ENCODE peak calls at places on chromosomes 11 and 22, in four cellular contexts. X is SK-N-SH, R is GM23338, Z is transverse colon. B is an unnamed sample.

GRCh38 chr11:35725880-35726279 is 63.3 kb downstream of the TRIM44 start:
- DNase-seq in X (no peak), Z (no peak), R (no peak), B (no peak)

GRCh38 chr22:17692841-17693240 is 54.3 kb downstream of the BCL2L13 start:
- DNase-seq in Z (no peak), X (no peak), R (no peak), B (no peak)

GRCh38 chr11:2779981-2780849 is 80.4 kb upstream of the KCNQ1OT1 start:
- DNase-seq in R (no peak), Z (peak; percentile 10), X (peak; percentile 71), B (no peak)

GRCh38 chr11:10287766-10288165 is 6.3 kb downstream of the SBF2 start:
- DNase-seq in X (no peak), R (no peak), Z (no peak), B (no peak)

GRCh38 chr11:27357250-27357649 is 5.8 kb downstream of the CCDC34 start:
- DNase-seq in X (no peak), R (no peak), Z (peak; percentile 23), B (no peak)

GRCh38 chr11:133942594-133942993 is 14.2 kb downstream of the IGSF9B start:
- DNase-seq in R (no peak), X (no peak), Z (no peak), B (no peak)

GRCh38 chr22:50302564-50302963 is 4.9 kb downstream of the PLXNB2 start:
- DNase-seq in X (peak; percentile 67), Z (no peak), R (no peak), B (no peak)

GRCh38 chr22:48376428-48376827 is 1451.2 kb downstream of the BRD1 start:
- DNase-seq in X (no peak), R (peak; percentile 26), Z (no peak), B (no peak)

GRCh38 chr22:23225724-23226496 is 45.6 kb downstream of the BCR start:
- DNase-seq in X (no peak), R (no peak), Z (peak; percentile 77), B (no peak)

GRCh38 chr11:94544832-94545640 is 1.3 kb downstream of the FUT4 start:
- DNase-seq in X (no peak), R (peak; percentile 51), Z (peak; percentile 51), B (no peak)

GRCh38 chr11:31779268-31779879 is 31.7 kb downstream of the PAX6 start:
- DNase-seq in R (no peak), Z (no peak), X (no peak), B (no peak)

GRCh38 chr22:22210375-22210774 is 34.2 kb upstream of the VPREB1 start:
- DNase-seq in X (no peak), Z (no peak), R (no peak), B (no peak)

GRCh38 chr11:96185220-96185768 is 157.7 kb downstream of the MAML2 start:
- DNase-seq in X (no peak), R (no peak), Z (no peak), B (no peak)

GRCh38 chr11:72069787-72070251 is 10.5 kb downstream of the NUMA1 start:
- DNase-seq in Z (peak; percentile 83), X (no peak), R (peak; percentile 15), B (no peak)

GRCh38 chr11:6225896-6226295 is 8.5 kb downstream of the FHIP1B start:
- DNase-seq in Z (peak; percentile 46), X (no peak), R (no peak), B (no peak)

GRCh38 chr11:120513436-120514315 is 2.1 kb downstream of the GRIK4 start:
- DNase-seq in Z (no peak), R (no peak), X (peak; percentile 76), B (no peak)

GRCh38 chr11:17779861-17780594 is 45.4 kb downstream of the KCNC1 start:
- DNase-seq in Z (no peak), R (no peak), X (no peak), B (no peak)

GRCh38 chr11:111585371-111585770 is 16.9 kb upstream of the SIK2 start:
- DNase-seq in R (no peak), Z (no peak), X (no peak), B (no peak)

GRCh38 chr11:132318421-132319157 is 948.2 kb downstream of the NTM start:
- DNase-seq in R (no peak), X (no peak), Z (no peak), B (no peak)

GRCh38 chr22:16801571-16801970 is 23.6 kb downstream of the XKR3 start:
- DNase-seq in Z (no peak), R (no peak), X (no peak), B (no peak)

GRCh38 chr11:66488957-66489356 is 8.7 kb downstream of the DPP3 start:
- DNase-seq in X (no peak), R (no peak), Z (no peak), B (no peak)

GRCh38 chr11:67615455-67616430 is 9.0 kb downstream of the NDUFV1 start:
- DNase-seq in Z (peak; percentile 55), R (peak; percentile 85), X (peak; percentile 76), B (peak; percentile 93)

GRCh38 chr22:29093501-29093921 is 20.7 kb downstream of the KREMEN1 start:
- DNase-seq in X (peak; percentile 65), R (no peak), Z (no peak), B (no peak)

GRCh38 chr11:34158661-34159060 is 53.2 kb downstream of the NAT10 start:
- DNase-seq in X (no peak), Z (no peak), R (no peak), B (no peak)

GRCh38 chr11:93025558-93026255 is 56.3 kb downstream of the MTNR1B start:
- DNase-seq in X (no peak), Z (no peak), R (no peak), B (no peak)

GRCh38 chr11:62129610-62130497 is 6.0 kb downstream of the INCENP start:
- DNase-seq in X (peak; percentile 7), R (no peak), Z (no peak), B (no peak)

GRCh38 chr11:11976476-11977187 is 31.8 kb downstream of the DKK3 start:
- DNase-seq in X (no peak), R (no peak), Z (peak; percentile 53), B (peak; percentile 85)

GRCh38 chr22:46007848-46008261 is 30.9 kb upstream of the WNT7B start:
- DNase-seq in R (no peak), Z (peak; percentile 58), X (peak; percentile 92), B (no peak)

GRCh38 chr22:36536717-36537116 is 7.8 kb upstream of the EIF3D start:
- DNase-seq in X (no peak), Z (no peak), R (peak; percentile 29), B (no peak)

GRCh38 chr11:69852051-69852450 is 32.8 kb upstream of the FGF3 start:
- DNase-seq in Z (no peak), X (no peak), R (no peak), B (no peak)

GRCh38 chr11:45413156-45413833 is 127.2 kb upstream of the SYT13 start:
- DNase-seq in X (no peak), R (no peak), Z (no peak), B (no peak)

GRCh38 chr22:22928666-22929380 is 41.2 kb downstream of the IGLL5 start:
- DNase-seq in X (no peak), Z (peak; percentile 78), R (no peak), B (no peak)

DNA sequence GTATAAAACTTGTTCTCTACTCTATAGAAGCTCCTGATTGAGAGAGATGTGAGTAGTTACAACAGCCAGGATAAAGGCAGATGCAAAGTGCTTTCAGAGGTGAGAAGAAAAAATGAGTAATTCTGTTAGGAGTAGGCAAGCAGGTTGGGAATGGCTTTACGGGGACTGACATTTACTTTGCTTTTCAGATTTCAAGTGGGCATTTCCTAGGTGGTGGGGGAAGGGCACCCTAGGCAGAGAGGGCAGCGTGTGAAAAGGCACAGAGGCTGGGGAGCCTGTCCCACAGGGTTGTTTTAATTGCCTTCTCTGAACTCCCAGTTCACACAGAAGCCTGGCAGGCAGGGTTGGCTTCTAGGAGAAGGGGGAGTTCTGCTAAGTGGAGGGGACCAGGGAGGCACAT is 106.5 kb downstream of the NAV2 start:
- DNase-seq in R (peak; percentile 27), Z (no peak), X (no peak), B (no peak)
- H3K4me1 ChIP-seq in R (peaks cover 52% of the 10 kb centered on the region), Z (no peaks in the 10 kb centered on the region), X (peaks cover 26% of the 10 kb centered on the region), B (no peaks in the 10 kb centered on the region)

GRCh38 chr11:126545057-126545555 is 189.6 kb downstream of the ST3GAL4 start:
- DNase-seq in R (no peak), Z (no peak), X (peak; percentile 65), B (no peak)
- TF ChIP-seq POLR2AphosphoS5 in R (no peak), Z (no peak), X (no peak), B (no peak)

GRCh38 chr11:65165847-65166317 is 4.2 kb upstream of the SPDYC start:
- DNase-seq in R (peak; percentile 45), Z (peak; percentile 60), X (no peak), B (no peak)
- H3K4me3 ChIP-seq in R (no peak overlapping the region), Z (no peak overlapping the region), X (no peak overlapping the region), B (peak overlapping the region; percentile 14)

GRCh38 chr11:29272019-29272654 is 744.7 kb downstream of the KCNA4 start:
- DNase-seq in X (no peak), R (peak; percentile 27), Z (no peak), B (no peak)
- H3K4me1 ChIP-seq in X (no peaks in the 10 kb centered on the region), R (no peaks in the 10 kb centered on the region), Z (no peaks in the 10 kb centered on the region), B (no peaks in the 10 kb centered on the region)

DNA sequence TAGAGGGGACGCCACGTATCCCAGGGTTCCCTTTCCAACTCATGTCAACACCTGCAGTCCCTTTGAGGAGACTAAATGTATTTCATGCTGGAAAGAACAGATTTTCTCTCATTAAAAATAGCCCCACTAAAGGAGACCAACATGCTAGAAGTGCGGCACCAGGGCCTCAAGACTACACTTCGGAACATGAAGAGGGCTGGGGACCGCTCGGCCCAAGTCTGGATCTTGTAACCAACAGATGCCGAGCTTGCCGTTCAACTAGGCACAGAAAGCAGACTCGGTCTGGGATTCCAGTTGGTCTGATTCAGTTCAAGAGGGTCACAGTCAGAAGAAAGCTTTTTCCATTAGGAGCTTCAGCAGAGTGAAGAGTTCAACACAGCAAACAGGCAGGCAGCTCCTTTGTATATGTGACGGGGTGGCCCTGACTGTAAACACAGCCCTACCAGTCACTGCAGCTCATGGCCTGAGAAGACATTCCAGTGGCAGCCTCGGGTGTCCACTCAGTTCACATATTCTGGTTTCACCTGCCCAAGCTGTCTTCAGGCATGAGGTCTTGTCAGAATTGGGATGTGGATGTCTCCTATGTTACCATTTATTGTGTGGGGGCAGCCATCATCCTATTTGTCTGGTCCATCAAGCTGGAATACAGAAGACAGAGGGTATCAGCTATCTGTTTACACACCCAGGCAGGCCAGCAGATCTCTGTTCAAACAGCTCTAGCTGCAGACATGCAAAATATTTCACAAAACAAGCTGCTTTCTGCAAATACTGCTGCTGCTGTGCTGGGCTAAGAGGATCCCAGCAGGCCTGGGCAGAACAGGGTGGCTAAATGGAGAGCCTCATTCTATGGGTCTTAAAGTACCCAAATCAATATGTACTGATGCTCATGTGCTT is 8.8 kb downstream of the RIC8A start:
- DNase-seq in R (no peak), X (no peak), Z (no peak), B (no peak)
- TF ChIP-seq POLR2AphosphoS5 in R (peak; percentile 5), X (no peak), Z (no peak), B (no peak)

GRCh38 chr11:82906236-82906635 is 4.7 kb downstream of the DDIAS start:
- DNase-seq in X (no peak), Z (no peak), R (peak; percentile 74), B (no peak)
- H3K4me3 ChIP-seq in X (no peak overlapping the region), Z (no peak overlapping the region), R (no peak overlapping the region), B (no peak overlapping the region)

DNA sequence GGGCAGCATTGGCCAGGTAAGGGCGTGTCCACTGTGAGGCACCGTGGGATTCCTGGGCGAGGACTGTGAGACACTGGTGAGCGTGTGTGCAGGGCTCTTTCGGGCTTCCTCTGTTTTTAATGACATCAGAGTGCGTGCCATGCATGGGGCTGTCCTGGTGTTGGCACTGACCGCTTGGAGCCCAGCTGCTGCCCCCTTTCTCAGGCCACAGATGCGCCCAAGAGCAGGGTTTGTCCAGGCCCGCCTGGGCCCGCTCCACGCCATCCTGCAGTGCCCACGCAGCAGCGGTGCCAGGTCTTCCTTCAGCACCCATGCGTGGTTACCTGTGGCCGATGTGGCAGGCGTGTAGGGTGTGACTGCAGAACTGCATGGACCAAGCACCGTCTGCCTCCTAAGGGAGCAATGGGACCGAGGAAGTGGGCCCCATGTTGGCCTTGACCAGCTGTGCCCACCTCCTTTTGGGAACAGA is 72.3 kb upstream of the SEPTIN5 start:
- DNase-seq in R (no peak), X (no peak), Z (no peak), B (peak; percentile 94)
- H3K4me1 ChIP-seq in R (no peaks in the 10 kb centered on the region), X (peaks cover 3% of the 10 kb centered on the region), Z (no peaks in the 10 kb centered on the region), B (peaks cover 6% of the 10 kb centered on the region)